ENCODE peak calls at places on chromosomes 1 and 21, in eight cellular contexts. One of them, this sample, is unnamed.

GRCh38 chr1:177948336-177948972 is 21.4 kb downstream of the SEC16B start:
- DNase-seq in HL-60: no peak
- DNase-seq in IMR-90: peak
- DNase-seq in lower lobe of right lung: no peak
- DNase-seq in HFF-Myc: peak
- DNase-seq in cardiac fibroblast: peak
- DNase-seq in heart right ventricle: no peak
- DNase-seq in lower leg skin: peak
- DNase-seq in this sample: peak

GRCh38 chr1:203364013-203364730 is 13.2 kb upstream of the FMOD start:
- DNase-seq in lower leg skin: peak
- DNase-seq in heart right ventricle: peak
- DNase-seq in HFF-Myc: no peak
- DNase-seq in cardiac fibroblast: peak
- DNase-seq in IMR-90: no peak
- DNase-seq in HL-60: no peak
- DNase-seq in lower lobe of right lung: no peak
- DNase-seq in this sample: no peak

GRCh38 chr1:145963218-145964019 is 956 bp downstream of the ANKRD34A start:
- DNase-seq in lower leg skin: peak
- DNase-seq in HFF-Myc: no peak
- DNase-seq in heart right ventricle: no peak
- DNase-seq in cardiac fibroblast: peak
- DNase-seq in IMR-90: peak
- DNase-seq in HL-60: no peak
- DNase-seq in lower lobe of right lung: no peak
- DNase-seq in this sample: peak

GRCh38 chr21:15250384-15250783 is 185.6 kb upstream of the NRIP1 start:
- DNase-seq in heart right ventricle: no peak
- DNase-seq in HFF-Myc: no peak
- DNase-seq in IMR-90: peak
- DNase-seq in cardiac fibroblast: no peak
- DNase-seq in HL-60: no peak
- DNase-seq in lower leg skin: no peak
- DNase-seq in lower lobe of right lung: no peak
- DNase-seq in this sample: peak

GRCh38 chr21:27390384-27390783 is 423.5 kb upstream of the ADAMTS5 start:
- DNase-seq in IMR-90: no peak
- DNase-seq in HL-60: no peak
- DNase-seq in lower leg skin: no peak
- DNase-seq in HFF-Myc: no peak
- DNase-seq in heart right ventricle: no peak
- DNase-seq in cardiac fibroblast: no peak
- DNase-seq in lower lobe of right lung: no peak
- DNase-seq in this sample: no peak

GRCh38 chr1:45334308-45335245 is 5.4 kb upstream of the TOE1 start:
- DNase-seq in HFF-Myc: no peak
- DNase-seq in lower leg skin: no peak
- DNase-seq in heart right ventricle: peak
- DNase-seq in IMR-90: peak
- DNase-seq in HL-60: no peak
- DNase-seq in cardiac fibroblast: peak
- DNase-seq in lower lobe of right lung: no peak
- DNase-seq in this sample: no peak

GRCh38 chr1:46171351-46171750 is 3.5 kb upstream of the TSPAN1 start:
- DNase-seq in IMR-90: no peak
- DNase-seq in cardiac fibroblast: no peak
- DNase-seq in HL-60: no peak
- DNase-seq in heart right ventricle: peak
- DNase-seq in lower leg skin: no peak
- DNase-seq in lower lobe of right lung: peak
- DNase-seq in HFF-Myc: no peak
- DNase-seq in this sample: no peak

GRCh38 chr1:230857077-230857476 is 11.2 kb downstream of the C1orf198 start:
- DNase-seq in IMR-90: peak
- DNase-seq in lower leg skin: no peak
- DNase-seq in HFF-Myc: no peak
- DNase-seq in HL-60: no peak
- DNase-seq in lower lobe of right lung: no peak
- DNase-seq in heart right ventricle: no peak
- DNase-seq in cardiac fibroblast: no peak
- DNase-seq in this sample: no peak

GRCh38 chr1:54973205-54973921 is 7.1 kb upstream of the TMEM61 start:
- DNase-seq in HL-60: no peak
- DNase-seq in lower lobe of right lung: no peak
- DNase-seq in cardiac fibroblast: peak
- DNase-seq in HFF-Myc: no peak
- DNase-seq in IMR-90: peak
- DNase-seq in heart right ventricle: peak
- DNase-seq in lower leg skin: peak
- DNase-seq in this sample: peak

GRCh38 chr1:34166191-34167090 is 1.4 kb upstream of the CSMD2 start:
- DNase-seq in HFF-Myc: no peak
- DNase-seq in HL-60: no peak
- DNase-seq in cardiac fibroblast: no peak
- DNase-seq in heart right ventricle: no peak
- DNase-seq in lower leg skin: no peak
- DNase-seq in lower lobe of right lung: no peak
- DNase-seq in IMR-90: no peak
- DNase-seq in this sample: no peak

GRCh38 chr1:31624354-31625179 is 7.1 kb downstream of the HCRTR1 start:
- DNase-seq in lower lobe of right lung: no peak
- DNase-seq in HFF-Myc: no peak
- DNase-seq in IMR-90: no peak
- DNase-seq in heart right ventricle: no peak
- DNase-seq in HL-60: peak
- DNase-seq in cardiac fibroblast: no peak
- DNase-seq in lower leg skin: peak
- DNase-seq in this sample: no peak

GRCh38 chr21:42671778-42672593 is 18.6 kb downstream of the PDE9A start:
- DNase-seq in HL-60: no peak
- DNase-seq in heart right ventricle: no peak
- DNase-seq in lower leg skin: no peak
- DNase-seq in lower lobe of right lung: no peak
- DNase-seq in IMR-90: no peak
- DNase-seq in cardiac fibroblast: no peak
- DNase-seq in HFF-Myc: no peak
- DNase-seq in this sample: no peak

GRCh38 chr1:56135069-56135863 is 444.1 kb downstream of the PLPP3 start:
- DNase-seq in lower lobe of right lung: no peak
- DNase-seq in IMR-90: peak
- DNase-seq in HL-60: no peak
- DNase-seq in cardiac fibroblast: no peak
- DNase-seq in heart right ventricle: no peak
- DNase-seq in lower leg skin: no peak
- DNase-seq in HFF-Myc: no peak
- DNase-seq in this sample: no peak

GRCh38 chr1:27438621-27439061 is 46.2 kb downstream of the GPR3 start:
- DNase-seq in lower lobe of right lung: no peak
- DNase-seq in lower leg skin: no peak
- DNase-seq in HL-60: no peak
- DNase-seq in cardiac fibroblast: no peak
- DNase-seq in IMR-90: no peak
- DNase-seq in HFF-Myc: no peak
- DNase-seq in heart right ventricle: no peak
- DNase-seq in this sample: peak

GRCh38 chr1:10756842-10757241 is 39.6 kb downstream of the CASZ1 start:
- DNase-seq in HFF-Myc: no peak
- DNase-seq in HL-60: no peak
- DNase-seq in lower leg skin: no peak
- DNase-seq in heart right ventricle: no peak
- DNase-seq in IMR-90: no peak
- DNase-seq in lower lobe of right lung: no peak
- DNase-seq in cardiac fibroblast: no peak
- DNase-seq in this sample: no peak

GRCh38 chr1:77027916-77028315 is 160.6 kb downstream of the ST6GALNAC5 start:
- DNase-seq in IMR-90: no peak
- DNase-seq in lower leg skin: no peak
- DNase-seq in heart right ventricle: no peak
- DNase-seq in HL-60: no peak
- DNase-seq in lower lobe of right lung: no peak
- DNase-seq in HFF-Myc: no peak
- DNase-seq in cardiac fibroblast: no peak
- DNase-seq in this sample: no peak

GRCh38 chr1:20634594-20635084 is 1.4 kb downstream of the PINK1 start:
- DNase-seq in lower lobe of right lung: peak
- DNase-seq in HL-60: no peak
- DNase-seq in IMR-90: peak
- DNase-seq in HFF-Myc: no peak
- DNase-seq in heart right ventricle: peak
- DNase-seq in lower leg skin: no peak
- DNase-seq in cardiac fibroblast: peak
- DNase-seq in this sample: peak

GRCh38 chr21:35005825-35006224 is 43.3 kb downstream of the RUNX1 start:
- DNase-seq in cardiac fibroblast: no peak
- DNase-seq in lower lobe of right lung: no peak
- DNase-seq in lower leg skin: no peak
- DNase-seq in heart right ventricle: no peak
- DNase-seq in HFF-Myc: no peak
- DNase-seq in HL-60: no peak
- DNase-seq in IMR-90: no peak
- DNase-seq in this sample: no peak

DNA sequence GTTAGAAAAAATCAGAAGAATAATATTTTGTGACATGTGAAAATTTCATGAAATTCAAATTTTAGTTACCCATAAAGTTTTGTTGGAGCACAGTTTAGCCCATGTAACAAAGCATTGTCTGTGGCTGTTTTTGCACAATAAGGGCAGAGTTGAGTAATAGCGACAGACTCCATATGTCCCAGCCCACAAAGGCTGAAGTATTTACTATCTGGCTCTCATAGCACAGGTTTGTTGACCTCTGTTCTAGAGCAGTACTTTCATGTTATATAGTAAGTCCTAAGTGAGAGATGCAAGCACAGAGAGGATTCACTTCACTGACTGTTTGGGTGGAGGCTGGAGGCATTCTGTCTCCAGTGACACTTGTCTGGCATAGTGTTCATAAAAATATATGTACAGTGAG is 6.8 kb downstream of the LAMC1 start:
- DNase-seq in heart right ventricle: no peak
- DNase-seq in cardiac fibroblast: peak
- DNase-seq in HFF-Myc: no peak
- DNase-seq in HL-60: peak
- DNase-seq in IMR-90: no peak
- DNase-seq in lower leg skin: no peak
- DNase-seq in lower lobe of right lung: no peak
- DNase-seq in this sample: peak
- H3K4me3 ChIP-seq in heart right ventricle: no peak
- H3K4me3 ChIP-seq in cardiac fibroblast: peak
- H3K4me3 ChIP-seq in HFF-Myc: no peak
- H3K4me3 ChIP-seq in HL-60: no peak
- H3K4me3 ChIP-seq in IMR-90: no peak
- H3K4me3 ChIP-seq in lower leg skin: no peak
- H3K4me3 ChIP-seq in lower lobe of right lung: no peak
- H3K4me3 ChIP-seq in this sample: no peak

GRCh38 chr1:53134961-53135734 is 7.3 kb downstream of the SLC1A7 start:
- DNase-seq in HL-60: no peak
- DNase-seq in heart right ventricle: no peak
- DNase-seq in lower leg skin: peak
- DNase-seq in cardiac fibroblast: peak
- DNase-seq in lower lobe of right lung: no peak
- DNase-seq in HFF-Myc: no peak
- DNase-seq in IMR-90: peak
- DNase-seq in this sample: peak

GRCh38 chr1:53137729-53138128 is 4.7 kb downstream of the SLC1A7 start:
- DNase-seq in IMR-90: no peak
- DNase-seq in lower lobe of right lung: no peak
- DNase-seq in HL-60: peak
- DNase-seq in cardiac fibroblast: no peak
- DNase-seq in lower leg skin: peak
- DNase-seq in HFF-Myc: no peak
- DNase-seq in heart right ventricle: no peak
- DNase-seq in this sample: no peak

GRCh38 chr1:53133261-53134041 is 9.0 kb downstream of the SLC1A7 start:
- DNase-seq in IMR-90: no peak
- DNase-seq in HFF-Myc: no peak
- DNase-seq in cardiac fibroblast: no peak
- DNase-seq in heart right ventricle: no peak
- DNase-seq in lower leg skin: peak
- DNase-seq in lower lobe of right lung: no peak
- DNase-seq in HL-60: no peak
- DNase-seq in this sample: no peak

GRCh38 chr1:53134042-53134485 is 8.4 kb downstream of the SLC1A7 start:
- DNase-seq in heart right ventricle: no peak
- DNase-seq in lower leg skin: peak
- DNase-seq in HFF-Myc: no peak
- DNase-seq in lower lobe of right lung: no peak
- DNase-seq in cardiac fibroblast: no peak
- DNase-seq in HL-60: no peak
- DNase-seq in IMR-90: no peak
- DNase-seq in this sample: no peak

DNA sequence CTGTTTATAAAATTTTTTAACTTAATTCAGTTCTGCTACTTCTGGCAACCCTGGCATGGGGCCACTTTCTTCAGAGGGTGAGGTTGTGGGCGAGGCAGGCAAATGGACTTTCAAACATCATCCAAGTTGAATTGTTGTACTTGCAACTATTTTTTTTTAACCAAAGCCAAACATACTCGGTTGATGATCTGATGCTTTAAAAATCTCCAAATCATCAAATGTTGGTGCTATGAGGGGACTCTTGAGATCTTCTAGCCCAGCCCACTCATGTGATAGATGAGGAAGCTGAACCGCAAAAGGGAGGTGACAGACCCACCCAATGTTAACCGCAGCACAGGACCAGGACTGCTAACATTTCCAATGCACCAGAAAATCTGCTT is 6.7 kb downstream of the SLC1A7 start:
- DNase-seq in lower lobe of right lung: no peak
- DNase-seq in HFF-Myc: no peak
- DNase-seq in heart right ventricle: no peak
- DNase-seq in IMR-90: peak
- DNase-seq in lower leg skin: peak
- DNase-seq in cardiac fibroblast: peak
- DNase-seq in HL-60: no peak
- DNase-seq in this sample: peak
- H3K4me3 ChIP-seq in lower lobe of right lung: no peak
- H3K4me3 ChIP-seq in HFF-Myc: no peak
- H3K4me3 ChIP-seq in heart right ventricle: no peak
- H3K4me3 ChIP-seq in IMR-90: no peak
- H3K4me3 ChIP-seq in lower leg skin: no peak
- H3K4me3 ChIP-seq in cardiac fibroblast: no peak
- H3K4me3 ChIP-seq in HL-60: no peak
- H3K4me3 ChIP-seq in this sample: no peak

DNA sequence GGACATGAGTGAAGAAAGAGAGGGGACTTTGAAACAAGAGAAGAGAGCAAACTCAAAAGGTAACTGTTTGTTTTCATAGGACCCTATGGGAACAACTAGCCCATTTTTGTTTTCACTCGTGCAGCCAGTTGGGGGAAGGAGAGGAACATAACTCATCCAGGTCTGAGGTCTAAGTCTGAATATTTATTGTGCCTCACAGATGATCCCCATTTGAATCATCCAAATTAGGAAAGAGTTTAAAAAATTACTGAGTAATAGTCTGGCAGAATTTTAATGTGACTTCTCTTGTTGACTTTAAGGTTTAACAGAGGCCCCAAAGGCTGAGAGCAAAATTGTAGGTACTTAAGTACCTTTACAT is 10.4 kb upstream of the TSPAN2 start:
- DNase-seq in lower leg skin: no peak
- DNase-seq in HFF-Myc: no peak
- DNase-seq in lower lobe of right lung: no peak
- DNase-seq in HL-60: no peak
- DNase-seq in IMR-90: no peak
- DNase-seq in heart right ventricle: no peak
- DNase-seq in cardiac fibroblast: no peak
- DNase-seq in this sample: no peak
- H3K4me3 ChIP-seq in lower leg skin: no peak
- H3K4me3 ChIP-seq in HFF-Myc: no peak
- H3K4me3 ChIP-seq in lower lobe of right lung: peak
- H3K4me3 ChIP-seq in HL-60: peak
- H3K4me3 ChIP-seq in IMR-90: no peak
- H3K4me3 ChIP-seq in heart right ventricle: peak
- H3K4me3 ChIP-seq in cardiac fibroblast: no peak
- H3K4me3 ChIP-seq in this sample: no peak

GRCh38 chr1:238549135-238549534 is 658.4 kb upstream of the ZP4 start:
- DNase-seq in cardiac fibroblast: no peak
- DNase-seq in lower lobe of right lung: no peak
- DNase-seq in HFF-Myc: no peak
- DNase-seq in lower leg skin: no peak
- DNase-seq in HL-60: no peak
- DNase-seq in IMR-90: no peak
- DNase-seq in heart right ventricle: no peak
- DNase-seq in this sample: no peak
- H3K4me3 ChIP-seq in cardiac fibroblast: no peak
- H3K4me3 ChIP-seq in lower lobe of right lung: no peak
- H3K4me3 ChIP-seq in HFF-Myc: no peak
- H3K4me3 ChIP-seq in lower leg skin: no peak
- H3K4me3 ChIP-seq in HL-60: no peak
- H3K4me3 ChIP-seq in IMR-90: no peak
- H3K4me3 ChIP-seq in heart right ventricle: no peak
- H3K4me3 ChIP-seq in this sample: no peak